ENCODE peak calls at places on chromosomes 13 and 19, in four cellular contexts. One of them, this sample, is unnamed.

GRCh38 chr19:40604647-40605200 is 3.6 kb downstream of the LTBP4 start:
- DNase-seq in cardiac muscle cell: no peak
- DNase-seq in choroid plexus epithelial cell: no peak
- DNase-seq in AG09319: no peak
- DNase-seq in this sample: no peak

GRCh38 chr13:33236021-33236420 is 49.5 kb downstream of the STARD13 start:
- DNase-seq in cardiac muscle cell: peak
- DNase-seq in choroid plexus epithelial cell: peak
- DNase-seq in AG09319: no peak
- DNase-seq in this sample: no peak

GRCh38 chr13:41696163-41697003 is 239.0 kb downstream of the RGCC start:
- DNase-seq in cardiac muscle cell: peak
- DNase-seq in choroid plexus epithelial cell: peak
- DNase-seq in AG09319: peak
- DNase-seq in this sample: no peak

GRCh38 chr13:99028890-99029289 is 51.0 kb upstream of the DOCK9 start:
- DNase-seq in cardiac muscle cell: no peak
- DNase-seq in choroid plexus epithelial cell: peak
- DNase-seq in AG09319: no peak
- DNase-seq in this sample: peak

GRCh38 chr13:30319703-30320102 is 12.4 kb upstream of the KATNAL1 start:
- DNase-seq in cardiac muscle cell: peak
- DNase-seq in choroid plexus epithelial cell: no peak
- DNase-seq in AG09319: no peak
- DNase-seq in this sample: no peak

GRCh38 chr19:40754611-40755247 is 3.7 kb downstream of the SNRPA start:
- DNase-seq in cardiac muscle cell: peak
- DNase-seq in choroid plexus epithelial cell: no peak
- DNase-seq in AG09319: no peak
- DNase-seq in this sample: no peak

GRCh38 chr13:94416454-94417080 is 62.9 kb downstream of the DCT start:
- DNase-seq in cardiac muscle cell: peak
- DNase-seq in choroid plexus epithelial cell: peak
- DNase-seq in AG09319: no peak
- DNase-seq in this sample: no peak

GRCh38 chr13:106612688-106613087 is 44.8 kb upstream of the ARGLU1 start:
- DNase-seq in cardiac muscle cell: peak
- DNase-seq in choroid plexus epithelial cell: peak
- DNase-seq in AG09319: no peak
- DNase-seq in this sample: no peak

DNA sequence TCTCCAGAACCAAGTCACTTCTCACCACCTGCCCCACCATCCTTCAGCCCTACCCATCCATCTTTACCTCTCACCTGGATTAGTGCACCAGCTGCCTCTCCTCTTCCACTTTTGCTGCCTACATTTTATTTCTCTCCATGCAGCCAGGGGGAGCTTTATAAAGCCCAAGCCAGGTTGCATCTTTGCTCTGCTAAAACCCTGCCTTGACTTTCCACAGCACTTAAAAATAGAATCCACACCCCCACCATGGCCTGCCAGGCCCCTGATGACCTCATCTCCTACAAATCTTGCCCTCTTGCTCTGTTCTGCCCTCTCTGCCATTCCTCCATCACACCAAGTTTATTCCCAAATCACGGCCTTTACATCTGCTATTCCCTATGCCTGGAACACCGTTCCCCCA is 1.8 kb downstream of the HOOK2 start:
- DNase-seq in cardiac muscle cell: no peak
- DNase-seq in choroid plexus epithelial cell: peak
- DNase-seq in AG09319: no peak
- DNase-seq in this sample: no peak
- TF ChIP-seq CTCF in cardiac muscle cell: peak
- TF ChIP-seq CTCF in choroid plexus epithelial cell: peak
- TF ChIP-seq CTCF in AG09319: peak
- TF ChIP-seq CTCF in this sample: no peak

DNA sequence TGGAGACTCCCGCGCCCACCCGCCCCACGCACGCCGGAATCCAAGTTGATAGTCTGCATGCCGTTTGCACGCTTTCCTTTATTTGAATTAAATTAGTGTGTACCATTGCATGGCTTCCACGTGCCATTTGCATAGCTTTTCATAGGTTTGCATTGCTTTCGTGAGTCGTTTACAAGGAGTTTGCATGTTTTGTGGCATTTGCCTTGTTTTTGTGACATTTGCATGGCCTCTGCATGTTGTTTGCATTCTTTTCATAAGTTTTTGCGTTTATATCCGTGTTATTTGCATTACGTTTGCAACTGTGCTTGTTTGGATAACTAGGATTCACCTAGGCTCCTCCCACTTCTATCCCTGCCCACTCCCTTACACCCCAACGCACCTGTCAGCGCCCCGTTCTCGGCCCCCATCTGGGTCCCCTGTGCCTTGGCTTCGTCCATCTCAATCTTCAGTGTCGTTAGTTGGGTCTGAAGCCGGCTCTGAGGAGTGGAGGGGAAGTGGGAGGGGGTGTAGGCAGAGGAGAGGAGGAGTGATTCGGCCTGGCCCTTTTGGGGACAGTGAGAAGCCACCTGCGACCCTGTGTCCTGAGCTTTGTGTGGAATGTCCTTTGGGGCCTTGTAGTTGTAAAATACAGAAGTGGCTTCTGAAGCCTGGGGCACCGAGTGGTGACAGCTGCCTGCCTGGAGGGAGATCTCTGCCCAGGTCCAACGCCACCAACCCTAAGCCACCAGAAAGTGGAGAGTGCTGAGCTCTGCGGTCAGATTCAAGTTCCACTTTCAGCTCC is 2.4 kb downstream of the CCDC194 start:
- DNase-seq in cardiac muscle cell: no peak
- DNase-seq in choroid plexus epithelial cell: no peak
- DNase-seq in AG09319: no peak
- DNase-seq in this sample: no peak
- TF ChIP-seq CTCF in cardiac muscle cell: no peak
- TF ChIP-seq CTCF in choroid plexus epithelial cell: no peak
- TF ChIP-seq CTCF in AG09319: no peak
- TF ChIP-seq CTCF in this sample: peak

GRCh38 chr13:31896427-31896826 is 135.1 kb upstream of the FRY start:
- DNase-seq in cardiac muscle cell: peak
- DNase-seq in choroid plexus epithelial cell: peak
- DNase-seq in AG09319: no peak
- DNase-seq in this sample: no peak

GRCh38 chr13:31894931-31895330 is 136.6 kb upstream of the FRY start:
- DNase-seq in cardiac muscle cell: no peak
- DNase-seq in choroid plexus epithelial cell: no peak
- DNase-seq in AG09319: no peak
- DNase-seq in this sample: no peak

GRCh38 chr13:31901985-31902384 is 129.6 kb upstream of the FRY start:
- DNase-seq in cardiac muscle cell: no peak
- DNase-seq in choroid plexus epithelial cell: no peak
- DNase-seq in AG09319: no peak
- DNase-seq in this sample: no peak

GRCh38 chr13:31895687-31896086 is 135.9 kb upstream of the FRY start:
- DNase-seq in cardiac muscle cell: no peak
- DNase-seq in choroid plexus epithelial cell: no peak
- DNase-seq in AG09319: no peak
- DNase-seq in this sample: no peak

GRCh38 chr13:31898383-31899071 is 133.0 kb upstream of the FRY start:
- DNase-seq in cardiac muscle cell: no peak
- DNase-seq in choroid plexus epithelial cell: peak
- DNase-seq in AG09319: no peak
- DNase-seq in this sample: no peak
- TF ChIP-seq CTCF in cardiac muscle cell: no peak
- TF ChIP-seq CTCF in choroid plexus epithelial cell: no peak
- TF ChIP-seq CTCF in AG09319: no peak
- TF ChIP-seq CTCF in this sample: no peak

DNA sequence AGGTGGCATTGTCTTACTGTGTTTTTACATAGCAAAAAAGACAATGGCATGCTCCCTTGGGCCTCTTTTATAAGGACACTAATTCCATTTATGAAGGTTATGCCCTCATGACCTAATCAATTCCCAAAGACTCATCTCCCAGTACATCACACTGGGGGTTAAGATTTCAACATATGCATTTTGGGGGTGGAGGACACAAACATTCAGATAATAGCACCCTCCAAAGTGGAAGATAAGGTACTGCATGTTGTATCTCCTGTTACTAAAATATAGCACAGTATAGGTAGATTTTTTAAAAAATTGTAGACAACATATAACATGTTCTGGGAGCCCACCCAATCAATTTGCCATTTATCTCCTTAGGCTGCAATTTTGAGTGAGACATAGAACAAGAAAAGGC is 221.2 kb downstream of the LIG4 start:
- DNase-seq in cardiac muscle cell: no peak
- DNase-seq in choroid plexus epithelial cell: no peak
- DNase-seq in AG09319: no peak
- DNase-seq in this sample: no peak
- TF ChIP-seq CTCF in cardiac muscle cell: no peak
- TF ChIP-seq CTCF in choroid plexus epithelial cell: no peak
- TF ChIP-seq CTCF in AG09319: no peak
- TF ChIP-seq CTCF in this sample: no peak

DNA sequence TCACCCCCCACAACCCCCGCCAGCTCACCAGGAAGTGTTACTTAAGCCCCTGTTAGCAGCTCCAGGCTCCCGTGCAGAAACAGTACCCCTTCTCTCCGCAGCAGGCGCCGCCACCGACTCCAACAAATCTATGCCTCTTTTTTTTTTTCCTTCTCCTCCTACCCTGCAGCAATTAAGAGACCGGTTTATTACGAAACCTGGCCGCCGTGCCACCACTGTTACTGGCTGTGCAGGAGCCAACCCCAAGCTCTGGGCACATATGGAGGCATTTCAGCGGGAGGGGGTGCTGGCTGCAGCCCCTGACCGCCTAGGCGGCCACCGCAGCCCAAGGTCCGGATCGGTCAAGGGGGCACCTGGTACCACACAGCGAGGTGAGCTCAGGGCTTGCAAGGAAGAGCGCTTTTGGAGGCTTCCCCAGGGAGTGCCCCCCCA is 2.4 kb downstream of the GADD45B start:
- DNase-seq in cardiac muscle cell: peak
- DNase-seq in choroid plexus epithelial cell: peak
- DNase-seq in AG09319: no peak
- DNase-seq in this sample: peak
- TF ChIP-seq CTCF in cardiac muscle cell: peak
- TF ChIP-seq CTCF in choroid plexus epithelial cell: peak
- TF ChIP-seq CTCF in AG09319: peak
- TF ChIP-seq CTCF in this sample: no peak

GRCh38 chr19:3593156-3593555 is 7.9 kb downstream of the GIPC3 start:
- DNase-seq in cardiac muscle cell: no peak
- DNase-seq in choroid plexus epithelial cell: no peak
- DNase-seq in AG09319: no peak
- DNase-seq in this sample: no peak
- TF ChIP-seq CTCF in cardiac muscle cell: no peak
- TF ChIP-seq CTCF in choroid plexus epithelial cell: peak
- TF ChIP-seq CTCF in AG09319: no peak
- TF ChIP-seq CTCF in this sample: no peak

GRCh38 chr13:101434486-101434885 is 18.0 kb upstream of the ITGBL1 start:
- DNase-seq in cardiac muscle cell: peak
- DNase-seq in choroid plexus epithelial cell: no peak
- DNase-seq in AG09319: no peak
- DNase-seq in this sample: no peak

GRCh38 chr13:101429733-101430132 is 13.4 kb upstream of the NALCN start:
- DNase-seq in cardiac muscle cell: no peak
- DNase-seq in choroid plexus epithelial cell: no peak
- DNase-seq in AG09319: no peak
- DNase-seq in this sample: no peak

DNA sequence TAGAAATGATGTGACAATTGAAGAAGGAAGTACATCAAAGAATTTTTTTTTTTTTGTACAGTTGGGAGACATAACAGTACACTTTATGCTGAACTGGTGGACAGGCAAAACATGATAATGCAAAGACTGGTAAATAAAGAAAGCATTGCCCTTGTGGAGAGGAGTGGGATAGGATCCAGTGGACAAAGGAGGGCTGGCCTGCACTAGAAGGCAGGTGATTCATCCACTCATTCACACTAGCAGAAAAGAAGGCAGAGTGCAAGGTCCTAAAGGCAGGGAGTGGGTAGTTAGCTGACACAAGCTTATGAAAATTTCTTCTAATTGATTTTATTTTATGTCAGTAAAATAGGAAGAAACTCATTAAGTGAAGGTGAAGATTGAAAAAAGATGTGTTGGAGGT is 17.6 kb upstream of the NALCN start:
- DNase-seq in cardiac muscle cell: no peak
- DNase-seq in choroid plexus epithelial cell: no peak
- DNase-seq in AG09319: no peak
- DNase-seq in this sample: no peak
- TF ChIP-seq CTCF in cardiac muscle cell: no peak
- TF ChIP-seq CTCF in choroid plexus epithelial cell: no peak
- TF ChIP-seq CTCF in AG09319: no peak
- TF ChIP-seq CTCF in this sample: no peak

DNA sequence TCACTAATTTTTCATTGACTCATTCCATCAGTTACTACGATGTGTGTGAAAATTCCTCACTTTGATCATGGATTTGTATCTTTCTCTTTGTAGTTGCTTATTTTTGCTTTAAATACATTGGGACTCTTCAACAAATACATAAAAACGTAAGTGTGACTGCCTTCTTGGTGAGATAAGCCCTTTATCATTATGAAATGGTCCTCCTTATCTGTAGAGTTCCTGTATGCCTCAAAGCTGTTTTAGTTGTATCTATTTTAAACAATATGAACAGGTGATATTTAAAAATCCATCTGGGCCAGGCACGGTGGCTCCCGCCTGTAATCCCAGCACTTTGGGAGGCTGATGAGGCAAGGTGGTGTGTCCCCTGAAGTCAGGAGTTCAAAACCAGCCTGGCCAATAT is 11.3 kb downstream of the DCUN1D2 start:
- DNase-seq in cardiac muscle cell: no peak
- DNase-seq in choroid plexus epithelial cell: no peak
- DNase-seq in AG09319: no peak
- DNase-seq in this sample: no peak
- TF ChIP-seq CTCF in cardiac muscle cell: no peak
- TF ChIP-seq CTCF in choroid plexus epithelial cell: no peak
- TF ChIP-seq CTCF in AG09319: no peak
- TF ChIP-seq CTCF in this sample: no peak

This sample was measured in natural killer cell.